ENCODE peak calls at places on chromosomes 11 and 22, in nine cellular contexts. E is hepatocyte, G is cardiac muscle cell, A is HFF-Myc, S is cardiac fibroblast, H is GM23338, O is choroid plexus epithelial cell, W is right cardiac atrium, R is Panc1. V is an unnamed sample.

GRCh38 chr11:21769188-21769587 is 423.7 kb upstream of the ANO5 start:
- DNase-seq in E (no peak), G (no peak), A (no peak), S (no peak), H (no peak), O (no peak), W (no peak), R (no peak), V (no peak)

GRCh38 chr11:131685206-131685605 is 314.8 kb downstream of the NTM start:
- DNase-seq in E (no peak), G (no peak), A (no peak), S (no peak), H (no peak), O (no peak), W (no peak), R (no peak), V (no peak)

GRCh38 chr11:8231979-8232378 is 31.7 kb downstream of the LMO1 start:
- DNase-seq in E (no peak), G (no peak), A (no peak), S (no peak), H (no peak), O (no peak), W (no peak), R (no peak), V (no peak)

GRCh38 chr22:19554834-19555404 is 30.7 kb upstream of the CLDN5 start:
- DNase-seq in E (no peak), G (peak), A (no peak), S (peak), H (peak), O (peak), W (no peak), R (no peak), V (peak)

GRCh38 chr11:85756401-85757200 is 54.3 kb downstream of the SYTL2 start:
- DNase-seq in E (no peak), G (peak), A (no peak), S (no peak), H (no peak), O (no peak), W (no peak), R (no peak), V (no peak)

GRCh38 chr11:10899542-10899830 is 41.6 kb upstream of the ZBED5 start:
- DNase-seq in E (peak), G (no peak), A (no peak), S (no peak), H (no peak), O (no peak), W (peak), R (no peak), V (no peak)

GRCh38 chr11:23509023-23509422 is 648.7 kb upstream of the CCDC179 start:
- DNase-seq in E (no peak), G (no peak), A (no peak), S (peak), H (no peak), O (peak), W (no peak), R (no peak), V (no peak)

GRCh38 chr22:30922151-30922611 is 46.4 kb downstream of the MORC2 start:
- DNase-seq in E (no peak), G (no peak), A (peak), S (peak), H (peak), O (peak), W (peak), R (peak), V (peak)

GRCh38 chr11:121352301-121352891 is 59.8 kb downstream of the SC5D start:
- DNase-seq in E (no peak), G (no peak), A (no peak), S (no peak), H (no peak), O (no peak), W (no peak), R (no peak), V (no peak)

GRCh38 chr11:124830749-124831148 is 30.5 kb upstream of the MSANTD2 start:
- DNase-seq in E (no peak), G (no peak), A (no peak), S (no peak), H (no peak), O (no peak), W (no peak), R (no peak), V (no peak)

GRCh38 chr22:19576460-19577421 is 52.5 kb upstream of the CLDN5 start:
- DNase-seq in E (peak), G (no peak), A (no peak), S (peak), H (peak), O (peak), W (no peak), R (no peak), V (peak)

GRCh38 chr11:102850973-102851745 is 7.8 kb upstream of the MMP3 start:
- DNase-seq in E (no peak), G (no peak), A (peak), S (peak), H (no peak), O (peak), W (no peak), R (no peak), V (no peak)

GRCh38 chr11:120710354-120711187 is 199.0 kb downstream of the GRIK4 start:
- DNase-seq in E (peak), G (peak), A (peak), S (peak), H (peak), O (peak), W (no peak), R (no peak), V (peak)

GRCh38 chr11:61413496-61413895 is 16.3 kb downstream of the CPSF7 start:
- DNase-seq in E (no peak), G (no peak), A (no peak), S (peak), H (no peak), O (no peak), W (no peak), R (no peak), V (no peak)

GRCh38 chr22:20494978-20495860 is at the start of gene KLHL22:
- DNase-seq in E (peak), G (peak), A (no peak), S (peak), H (peak), O (peak), W (peak), R (no peak), V (peak)

GRCh38 chr11:73198677-73199076 is 19.4 kb upstream of the P2RY2 start:
- DNase-seq in E (peak), G (peak), A (no peak), S (no peak), H (peak), O (no peak), W (no peak), R (no peak), V (peak)

GRCh38 chr11:10122337-10123197 is 171.5 kb downstream of the SBF2 start:
- DNase-seq in E (peak), G (no peak), A (no peak), S (peak), H (peak), O (peak), W (no peak), R (no peak), V (peak)

GRCh38 chr11:57762235-57762866 is 749 bp downstream of the CTNND1 start:
- DNase-seq in E (peak), G (no peak), A (no peak), S (peak), H (no peak), O (no peak), W (no peak), R (no peak), V (no peak)

GRCh38 chr11:57764527-57764926 is 2.9 kb downstream of the CTNND1 start:
- DNase-seq in E (no peak), G (no peak), A (no peak), S (no peak), H (no peak), O (peak), W (no peak), R (no peak), V (no peak)

GRCh38 chr11:57763568-57763967 is 2.0 kb downstream of the CTNND1 start:
- DNase-seq in E (peak), G (peak), A (no peak), S (peak), H (peak), O (peak), W (no peak), R (no peak), V (peak)

GRCh38 chr11:57761301-57762234 is at the start of gene CTNND1:
- DNase-seq in E (peak), G (peak), A (peak), S (peak), H (peak), O (peak), W (peak), R (peak), V (peak)

DNA sequence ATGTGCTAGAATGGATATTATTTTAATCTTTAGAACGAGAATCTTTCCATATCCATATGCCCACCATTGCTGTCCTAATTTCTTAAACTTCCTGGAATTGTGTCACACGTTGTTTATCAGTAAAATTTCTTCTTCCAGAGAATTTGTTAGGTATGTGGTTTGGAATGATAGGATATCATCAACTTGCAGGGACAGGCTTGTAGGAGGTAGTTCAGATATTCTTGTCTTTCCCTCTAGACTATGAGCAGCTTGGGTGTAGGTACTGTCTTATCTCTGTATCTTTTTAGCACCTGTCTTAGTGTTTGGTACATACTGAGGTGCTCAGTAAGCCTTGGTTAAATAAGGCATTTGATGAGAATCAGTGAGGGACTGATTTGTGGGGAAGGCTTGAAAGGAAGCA is 3.4 kb downstream of the CTNND1 start:
- DNase-seq in E (no peak), G (no peak), A (no peak), S (no peak), H (no peak), O (no peak), W (no peak), R (no peak), V (no peak)
- H3K4me3 ChIP-seq in E (peak), G (peak), A (peak), S (peak), H (peak), O (peak), W (peak), R (peak), V (no peak)

DNA sequence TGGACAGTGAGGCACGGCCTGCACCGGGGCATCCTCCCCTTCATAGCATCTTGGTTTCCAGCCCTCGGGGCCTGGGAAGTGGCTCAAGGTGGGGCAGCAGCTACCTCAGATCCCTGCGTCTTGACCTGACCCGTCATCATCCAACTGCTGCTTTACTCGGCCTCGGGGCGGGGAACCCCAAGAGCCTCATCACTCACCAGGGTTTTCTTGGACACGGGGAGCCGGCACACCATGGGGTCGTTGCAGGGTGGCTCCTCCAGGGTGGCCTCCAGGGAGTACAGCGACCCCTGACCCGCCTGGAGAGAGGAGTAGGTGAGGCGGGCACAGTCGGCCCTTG is 651 bp downstream of the CTSF start:
- DNase-seq in E (no peak), G (no peak), A (no peak), S (no peak), H (no peak), O (no peak), W (no peak), R (no peak), V (no peak)
- H3K4me3 ChIP-seq in E (no peak), G (no peak), A (peak), S (peak), H (peak), O (peak), W (peak), R (peak), V (no peak)

GRCh38 chr11:78783846-78784245 is 209.2 kb upstream of the NARS2 start:
- DNase-seq in E (no peak), G (no peak), A (no peak), S (no peak), H (no peak), O (no peak), W (no peak), R (no peak), V (no peak)
- H3K4me3 ChIP-seq in E (no peak), G (no peak), A (no peak), S (no peak), H (no peak), O (no peak), W (no peak), R (no peak), V (no peak)

GRCh38 chr11:134939905-134940304 is 527.9 kb upstream of the B3GAT1 start:
- DNase-seq in E (peak), G (peak), A (no peak), S (no peak), H (no peak), O (peak), W (no peak), R (no peak), V (peak)

GRCh38 chr11:134942633-134943032 is 530.6 kb upstream of the B3GAT1 start:
- DNase-seq in E (no peak), G (no peak), A (no peak), S (no peak), H (no peak), O (peak), W (no peak), R (no peak), V (peak)

GRCh38 chr11:134940441-134941125 is 528.5 kb upstream of the B3GAT1 start:
- DNase-seq in E (no peak), G (no peak), A (no peak), S (no peak), H (no peak), O (no peak), W (no peak), R (no peak), V (peak)

GRCh38 chr11:134938212-134938611 is 526.2 kb upstream of the B3GAT1 start:
- DNase-seq in E (no peak), G (no peak), A (no peak), S (no peak), H (no peak), O (no peak), W (no peak), R (no peak), V (no peak)

GRCh38 chr11:134939046-134939445 is 527.0 kb upstream of the B3GAT1 start:
- DNase-seq in E (no peak), G (no peak), A (no peak), S (no peak), H (no peak), O (no peak), W (no peak), R (no peak), V (no peak)
- H3K4me3 ChIP-seq in E (no peak), G (no peak), A (no peak), S (no peak), H (no peak), O (no peak), W (no peak), R (no peak), V (no peak)

GRCh38 chr22:42721045-42721434 is 370 bp upstream of the A4GALT start:
- DNase-seq in E (no peak), G (no peak), A (no peak), S (no peak), H (peak), O (no peak), W (no peak), R (no peak), V (peak)

GRCh38 chr22:42719656-42720262 is 911 bp downstream of the A4GALT start:
- DNase-seq in E (no peak), G (no peak), A (no peak), S (no peak), H (peak), O (no peak), W (peak), R (no peak), V (peak)

GRCh38 chr22:42719133-42719532 is 1.5 kb downstream of the A4GALT start:
- DNase-seq in E (no peak), G (no peak), A (no peak), S (no peak), H (peak), O (no peak), W (no peak), R (no peak), V (no peak)

GRCh38 chr22:42717197-42717967 is 3.3 kb downstream of the A4GALT start:
- DNase-seq in E (no peak), G (peak), A (no peak), S (peak), H (peak), O (no peak), W (no peak), R (no peak), V (peak)

GRCh38 chr22:42720263-42721044 is at the start of gene A4GALT:
- DNase-seq in E (peak), G (peak), A (no peak), S (no peak), H (peak), O (no peak), W (peak), R (no peak), V (peak)
- H3K4me3 ChIP-seq in E (peak), G (peak), A (peak), S (peak), H (peak), O (peak), W (peak), R (peak), V (peak)

GRCh38 chr11:16738949-16739262 is 459 bp downstream of the C11orf58 start:
- DNase-seq in E (no peak), G (no peak), A (no peak), S (no peak), H (no peak), O (no peak), W (no peak), R (no peak), V (peak)

GRCh38 chr11:16738198-16738948 is at the start of gene C11orf58:
- DNase-seq in E (peak), G (peak), A (peak), S (peak), H (peak), O (peak), W (peak), R (peak), V (peak)

GRCh38 chr11:16741473-16741872 is 3.0 kb downstream of the C11orf58 start:
- DNase-seq in E (no peak), G (no peak), A (no peak), S (no peak), H (peak), O (no peak), W (no peak), R (no peak), V (no peak)

GRCh38 chr11:16737860-16738197 is 618 bp upstream of the C11orf58 start:
- DNase-seq in E (peak), G (peak), A (no peak), S (no peak), H (no peak), O (no peak), W (no peak), R (no peak), V (no peak)

DNA sequence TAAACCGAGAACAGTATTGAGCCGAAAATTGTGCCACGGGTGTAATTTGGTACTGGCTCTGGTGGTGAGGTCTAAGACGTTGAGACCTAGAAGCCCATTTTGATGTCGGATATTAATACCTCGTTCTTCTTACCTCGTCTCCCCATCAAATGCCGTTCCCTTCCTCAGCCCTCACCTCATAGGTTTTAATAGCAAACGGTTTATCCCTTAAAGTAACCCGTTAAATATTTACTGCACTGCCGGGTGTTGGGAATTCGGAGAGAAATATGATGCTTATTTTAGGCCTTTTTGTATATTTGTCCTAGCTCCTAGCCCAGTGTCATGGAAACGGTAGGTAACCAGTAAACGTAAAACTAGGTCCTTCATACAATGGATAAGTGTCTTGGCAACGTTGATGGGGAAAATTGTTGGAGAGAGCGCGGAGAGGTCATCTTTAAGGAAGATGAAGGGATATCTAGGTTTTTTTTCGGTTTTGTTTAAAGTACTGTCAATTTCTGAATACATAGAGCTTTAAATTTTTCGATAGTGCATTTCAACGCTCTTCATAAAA is 954 bp downstream of the C11orf58 start:
- DNase-seq in E (peak), G (no peak), A (no peak), S (peak), H (peak), O (peak), W (no peak), R (no peak), V (no peak)
- H3K4me3 ChIP-seq in E (peak), G (peak), A (peak), S (peak), H (peak), O (peak), W (peak), R (peak), V (peak)

GRCh38 chr22:41364955-41365354 is 16.8 kb upstream of the TEF start:
- DNase-seq in E (no peak), G (no peak), A (no peak), S (no peak), H (no peak), O (no peak), W (no peak), R (no peak), V (peak)

GRCh38 chr22:41365425-41365824 is 16.3 kb upstream of the TEF start:
- DNase-seq in E (no peak), G (no peak), A (no peak), S (no peak), H (no peak), O (no peak), W (no peak), R (no peak), V (no peak)

GRCh38 chr22:41367680-41368542 is 13.8 kb upstream of the TEF start:
- DNase-seq in E (peak), G (no peak), A (no peak), S (peak), H (peak), O (peak), W (peak), R (no peak), V (peak)

GRCh38 chr22:41367039-41367679 is 14.6 kb upstream of the TEF start:
- DNase-seq in E (peak), G (peak), A (peak), S (peak), H (peak), O (peak), W (peak), R (no peak), V (peak)

DNA sequence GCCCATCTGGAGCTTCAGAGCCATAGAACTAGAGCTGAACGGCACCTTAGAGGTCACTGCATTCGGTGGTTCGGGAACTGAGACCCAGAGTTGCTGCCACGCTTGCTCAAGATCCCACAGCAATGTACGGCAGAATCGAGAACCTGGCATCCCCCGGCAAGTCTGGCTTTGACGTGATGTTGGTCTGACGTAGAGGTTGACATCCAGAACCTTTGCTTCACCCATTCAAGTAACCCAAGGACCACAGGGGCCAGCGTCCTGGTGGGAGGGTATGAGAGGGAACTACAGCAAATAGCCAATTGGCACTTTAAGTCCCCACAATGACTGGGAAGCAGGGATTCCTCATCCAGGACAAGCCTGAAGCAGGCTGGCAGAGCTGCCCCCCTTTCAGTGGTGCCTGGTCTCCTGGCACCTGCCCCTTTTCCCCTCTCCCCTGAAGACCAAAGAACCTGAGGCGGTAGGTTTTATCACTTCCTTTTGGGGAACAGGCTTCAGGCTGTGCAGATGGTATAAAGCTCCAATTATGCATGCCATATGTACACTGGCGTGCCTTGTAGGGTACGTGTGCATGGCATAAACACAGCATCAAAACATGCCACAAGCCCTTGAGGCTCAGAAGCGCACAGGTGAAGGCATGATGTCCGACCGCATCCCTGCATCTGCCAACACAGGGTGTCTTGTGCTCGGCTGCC is 15.3 kb upstream of the TEF start:
- DNase-seq in E (no peak), G (no peak), A (no peak), S (no peak), H (no peak), O (no peak), W (no peak), R (no peak), V (no peak)
- H3K4me3 ChIP-seq in E (no peak), G (no peak), A (no peak), S (no peak), H (no peak), O (no peak), W (no peak), R (no peak), V (no peak)

V was measured in H7.